ENCODE peak calls at places on chromosome 19, in seven cellular contexts. M is activated CD4-positive, alpha-beta T cell treated with anti-CD3 and anti-CD28 coated beads, Interleukin-2, amount 50 U/mL, for 1 hour; K is stimulated activated CD8-positive, alpha-beta memory T cell treated with anti-CD3 and anti-CD28 coated beads, Interleukin-2, amount 100 ng/mL, for 48 hours; H is fibroblast of pulmonary artery; V is occipital lobe; D is GM13977; C is NCI-H2107. Q is an unnamed sample.

GRCh38 chr19:45455707-45456499 is 11.9 kb upstream of the FOSB start:
- DNase-seq in H (peak), V (no peak), M (peak), K (peak), C (peak), D (peak), Q (peak)

GRCh38 chr19:9952276-9952675 is 16.0 kb upstream of the OLFM2 start:
- DNase-seq in V (no peak), H (no peak), C (no peak), K (no peak), M (no peak), D (no peak), Q (no peak)

GRCh38 chr19:10173527-10173926 is 21.2 kb downstream of the DNMT1 start:
- DNase-seq in M (no peak), D (no peak), V (no peak), C (no peak), K (no peak), H (peak), Q (peak)

GRCh38 chr19:54030895-54031586 is 32.7 kb downstream of the VSTM1 start:
- DNase-seq in D (peak), M (no peak), H (peak), K (no peak), V (no peak), C (no peak), Q (peak)

GRCh38 chr19:41871573-41872383 is 5.3 kb upstream of the CD79A start:
- DNase-seq in K (peak), C (no peak), H (no peak), V (no peak), M (peak), D (peak), Q (no peak)

GRCh38 chr19:45485301-45486077 is 11.4 kb downstream of the RTN2 start:
- DNase-seq in H (peak), K (peak), M (peak), C (peak), V (peak), D (peak), Q (peak)

GRCh38 chr19:4425531-4425930 is 23.1 kb downstream of the CHAF1A start:
- DNase-seq in V (no peak), C (no peak), M (no peak), H (peak), D (no peak), K (no peak), Q (peak)

GRCh38 chr19:32631381-32631780 is 43.6 kb downstream of the ANKRD27 start:
- DNase-seq in M (no peak), H (no peak), K (no peak), D (no peak), V (no peak), C (no peak), Q (no peak)

GRCh38 chr19:16541526-16542044 is 652 bp downstream of the CHERP start:
- DNase-seq in V (no peak), C (no peak), D (peak), H (peak), K (no peak), M (no peak), Q (peak)

GRCh38 chr19:2043864-2044708 is 7.0 kb downstream of the MKNK2 start:
- DNase-seq in C (no peak), K (no peak), D (no peak), V (no peak), H (no peak), M (no peak), Q (no peak)

GRCh38 chr19:18859676-18860301 is 28.0 kb downstream of the UPF1 start:
- DNase-seq in K (no peak), V (no peak), H (peak), M (no peak), D (no peak), C (no peak), Q (no peak)

GRCh38 chr19:47693903-47694302 is 19.3 kb upstream of the EHD2 start:
- DNase-seq in H (no peak), V (no peak), K (no peak), M (no peak), C (no peak), D (no peak), Q (no peak)

GRCh38 chr19:45876411-45877197 is 9.3 kb downstream of the IRF2BP1 start:
- DNase-seq in M (no peak), D (peak), V (no peak), K (no peak), C (no peak), H (peak), Q (peak)

GRCh38 chr19:2032296-2032941 is 16.9 kb upstream of the BTBD2 start:
- DNase-seq in H (peak), C (peak), K (no peak), V (peak), D (no peak), M (no peak), Q (peak)

GRCh38 chr19:21698215-21698614 is 69.2 kb downstream of the ZNF100 start:
- DNase-seq in H (peak), C (no peak), D (no peak), V (no peak), M (no peak), K (no peak), Q (peak)

GRCh38 chr19:13764821-13765394 is 586 bp downstream of the MRI1 start:
- DNase-seq in K (no peak), C (no peak), V (no peak), H (peak), M (peak), D (peak), Q (no peak)

GRCh38 chr19:54333586-54334298 is 5.2 kb downstream of the LILRA4 start:
- DNase-seq in C (no peak), M (no peak), H (no peak), K (no peak), D (no peak), V (no peak), Q (no peak)

GRCh38 chr19:49712397-49712859 is 21.5 kb downstream of the CPT1C start:
- DNase-seq in C (no peak), K (no peak), H (peak), M (no peak), D (no peak), V (peak), Q (peak)

GRCh38 chr19:13155472-13156284 is 5.5 kb downstream of the IER2 start:
- DNase-seq in D (peak), M (peak), V (no peak), H (peak), K (peak), C (peak), Q (peak)

GRCh38 chr19:1251503-1252220 is 3.3 kb downstream of the MIDN start:
- DNase-seq in K (peak), H (no peak), M (peak), C (no peak), D (no peak), V (no peak), Q (peak)

GRCh38 chr19:7751157-7751783 is 3.9 kb upstream of the CD209 start:
- DNase-seq in D (no peak), V (no peak), H (peak), C (no peak), K (peak), M (no peak), Q (peak)

GRCh38 chr19:31118292-31118925 is 230.8 kb downstream of the TSHZ3 start:
- DNase-seq in D (no peak), M (no peak), V (no peak), H (no peak), K (no peak), C (no peak), Q (no peak)

GRCh38 chr19:919157-920050 is 2.3 kb downstream of the KISS1R start:
- DNase-seq in H (no peak), D (peak), M (peak), K (no peak), V (no peak), C (no peak), Q (no peak)

GRCh38 chr19:10603873-10604459 is 16.9 kb upstream of the AP1M2 start:
- DNase-seq in M (peak), H (peak), C (no peak), D (peak), K (no peak), V (no peak), Q (peak)

GRCh38 chr19:13104848-13105646 is 2.4 kb upstream of the LYL1 start:
- DNase-seq in D (no peak), K (no peak), V (no peak), H (no peak), M (no peak), C (no peak), Q (no peak)

Q was measured in fibroblast of villous mesenchyme.